ENCODE peak calls at places on chromosomes 13 and 19, in five cellular contexts. Y is pancreas; Q is CD8-positive, alpha-beta T cell; O is bronchial epithelial cell; T is mucosa of descending colon. M is an unnamed sample.

GRCh38 chr13:83937579-83937978 is 55.3 kb upstream of the SLITRK1 start:
- DNase-seq in Q (no peak), Y (no peak), T (no peak), O (no peak), M (no peak)

GRCh38 chr19:19662344-19662743 is 1.1 kb downstream of the ATP13A1 start:
- DNase-seq in Q (no peak), Y (peak), O (no peak), T (no peak), M (no peak)

GRCh38 chr13:40379186-40379585 is 287.3 kb downstream of the FOXO1 start:
- DNase-seq in Y (no peak), O (no peak), Q (no peak), T (no peak), M (no peak)

GRCh38 chr19:10871711-10872550 is 578 bp downstream of the CARM1 start:
- DNase-seq in Q (no peak), Y (peak), T (peak), O (no peak), M (peak)

GRCh38 chr19:46725036-46725820 is 8.3 kb upstream of the PRKD2 start:
- DNase-seq in Y (peak), Q (no peak), T (no peak), O (no peak), M (no peak)

GRCh38 chr19:54684537-54684936 is 21.8 kb downstream of the LILRB4 start:
- DNase-seq in O (peak), T (peak), Y (no peak), Q (no peak), M (peak)

GRCh38 chr13:64130170-64130569 is 2714.5 kb upstream of the PCDH20 start:
- DNase-seq in Q (no peak), O (no peak), T (no peak), Y (no peak), M (no peak)

GRCh38 chr19:30476997-30477396 is 104.8 kb downstream of the ZNF536 start:
- DNase-seq in Q (no peak), O (no peak), T (no peak), Y (no peak), M (no peak)

GRCh38 chr13:52780092-52780491 is 40.5 kb upstream of the CNMD start:
- DNase-seq in T (no peak), Q (no peak), O (no peak), Y (no peak), M (no peak)

GRCh38 chr13:40485611-40486517 is 180.6 kb downstream of the FOXO1 start:
- DNase-seq in T (peak), Y (no peak), O (no peak), Q (peak), M (no peak)

GRCh38 chr13:29861694-29862110 is 11.3 kb upstream of the UBL3 start:
- DNase-seq in Q (no peak), Y (no peak), T (no peak), O (peak), M (no peak)

GRCh38 chr19:36051236-36051635 is 2.8 kb downstream of the THAP8 start:
- DNase-seq in O (peak), T (no peak), Y (no peak), Q (no peak), M (no peak)

GRCh38 chr19:48398329-48399235 is 5.1 kb downstream of the GRIN2D start:
- DNase-seq in O (peak), T (peak), Q (peak), Y (peak), M (peak)

GRCh38 chr19:19506592-19506991 is 8.8 kb downstream of the TSSK6 start:
- DNase-seq in O (no peak), Q (no peak), Y (no peak), T (no peak), M (no peak)

GRCh38 chr13:113786262-113786841 is 27.3 kb downstream of the TMEM255B start:
- DNase-seq in O (peak), Q (no peak), T (no peak), Y (no peak), M (no peak)

GRCh38 chr19:45717983-45718650 is 12.6 kb downstream of the FBXO46 start:
- DNase-seq in Y (peak), O (no peak), T (no peak), Q (no peak), M (peak)

GRCh38 chr13:24381539-24382265 is 72.3 kb downstream of the C1QTNF9 start:
- DNase-seq in Q (no peak), T (no peak), O (no peak), Y (no peak), M (no peak)

GRCh38 chr19:18488838-18489626 is 32.8 kb downstream of the ELL start:
- DNase-seq in T (peak), Y (peak), O (no peak), Q (no peak), M (peak)

GRCh38 chr13:26985285-26985878 is 186.2 kb downstream of the USP12 start:
- DNase-seq in O (peak), Y (no peak), T (peak), Q (peak), M (peak)

GRCh38 chr19:38932425-38933179 is 1.9 kb downstream of the MRPS12 start:
- DNase-seq in Q (no peak), O (peak), Y (peak), T (peak), M (no peak)

GRCh38 chr19:32265991-32266390 is 79.4 kb upstream of the ZNF507 start:
- DNase-seq in T (no peak), Q (no peak), O (no peak), Y (no peak), M (no peak)

GRCh38 chr13:45292176-45292575 is 48.8 kb downstream of the TPT1 start:
- DNase-seq in T (no peak), O (peak), Y (no peak), Q (no peak), M (no peak)

GRCh38 chr19:14916848-14917247 is 24.4 kb upstream of the OR7C2 start:
- DNase-seq in O (no peak), Q (no peak), Y (no peak), T (no peak), M (no peak)

GRCh38 chr13:113023217-113023597 is 54.2 kb downstream of the MCF2L start:
- DNase-seq in T (no peak), Y (peak), O (peak), Q (no peak), M (peak)

GRCh38 chr19:13428352-13428751 is 77.9 kb downstream of the CACNA1A start:
- DNase-seq in Y (no peak), T (peak), O (no peak), Q (no peak), M (no peak)

GRCh38 chr13:62524498-62524897 is 1108.8 kb upstream of the PCDH20 start:
- DNase-seq in Y (no peak), T (no peak), O (no peak), Q (no peak), M (no peak)

GRCh38 chr13:106349080-106349841 is 186.2 kb downstream of the EFNB2 start:
- DNase-seq in Q (no peak), Y (peak), T (peak), O (peak), M (no peak)
- H3K4me3 ChIP-seq in Q (no peak), Y (no peak), T (no peak), O (peak), M (no peak)

GRCh38 chr13:111131610-111132009 is 16.5 kb downstream of the ARHGEF7 start:
- DNase-seq in O (no peak), Y (no peak), T (no peak), Q (no peak), M (no peak)

GRCh38 chr13:111126509-111126908 is 11.4 kb downstream of the ARHGEF7 start:
- DNase-seq in O (no peak), T (no peak), Y (no peak), Q (no peak), M (no peak)

GRCh38 chr13:111131048-111131447 is 15.9 kb downstream of the ARHGEF7 start:
- DNase-seq in Q (no peak), T (no peak), O (no peak), Y (no peak), M (no peak)

GRCh38 chr13:111130111-111130508 is 15.0 kb downstream of the ARHGEF7 start:
- DNase-seq in Y (no peak), O (no peak), T (no peak), Q (no peak), M (no peak)

GRCh38 chr13:111129465-111130110 is 14.5 kb downstream of the ARHGEF7 start:
- DNase-seq in Q (no peak), O (no peak), T (no peak), Y (no peak), M (no peak)
- H3K4me3 ChIP-seq in Q (no peak), O (no peak), T (no peak), Y (no peak), M (no peak)

GRCh38 chr19:49837425-49837824 is 13.5 kb upstream of the PTOV1 start:
- DNase-seq in T (no peak), Q (no peak), O (no peak), Y (no peak), M (no peak)
- H3K4me3 ChIP-seq in T (no peak), Q (no peak), O (no peak), Y (no peak), M (no peak)

DNA sequence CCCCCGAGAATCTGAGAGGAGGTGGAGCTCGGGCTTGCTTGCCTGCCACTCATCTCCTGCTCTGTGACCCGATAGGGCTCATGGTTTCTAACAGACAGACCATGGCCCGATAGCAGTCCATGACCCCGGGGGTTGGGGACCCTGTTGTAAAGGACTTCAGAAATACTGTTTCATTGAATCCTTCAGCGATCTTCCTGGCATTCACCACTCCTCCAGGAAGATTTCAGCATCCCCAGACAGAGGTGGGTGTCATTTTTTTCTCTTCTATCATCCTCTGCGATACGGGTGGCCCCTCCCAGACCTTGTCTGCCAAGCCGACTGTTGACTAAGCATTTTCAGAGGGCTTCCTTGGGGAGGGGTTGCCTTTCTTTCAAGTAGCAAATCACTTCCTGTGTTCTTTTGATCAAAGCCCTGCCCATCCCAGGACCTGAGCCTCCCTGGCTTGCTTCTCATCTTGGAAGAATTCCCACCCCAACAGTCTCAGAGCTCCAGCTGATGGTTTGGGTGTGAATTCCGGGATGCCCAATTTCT is 1.7 kb downstream of the MYO1F start:
- DNase-seq in Q (peak), O (peak), Y (no peak), T (peak), M (no peak)
- H3K4me3 ChIP-seq in Q (peak), O (no peak), Y (no peak), T (no peak), M (no peak)

GRCh38 chr19:1171755-1172352 is 2.2 kb downstream of the SBNO2 start:
- DNase-seq in O (no peak), T (no peak), Q (no peak), Y (no peak), M (peak)

GRCh38 chr19:1168562-1168873 is 5.5 kb downstream of the SBNO2 start:
- DNase-seq in Y (peak), T (no peak), O (no peak), Q (no peak), M (no peak)

GRCh38 chr19:1170938-1171754 is 2.9 kb downstream of the SBNO2 start:
- DNase-seq in O (no peak), Y (peak), Q (no peak), T (no peak), M (peak)

GRCh38 chr19:1168877-1169791 is 4.9 kb downstream of the SBNO2 start:
- DNase-seq in Q (no peak), O (peak), Y (peak), T (no peak), M (peak)

DNA sequence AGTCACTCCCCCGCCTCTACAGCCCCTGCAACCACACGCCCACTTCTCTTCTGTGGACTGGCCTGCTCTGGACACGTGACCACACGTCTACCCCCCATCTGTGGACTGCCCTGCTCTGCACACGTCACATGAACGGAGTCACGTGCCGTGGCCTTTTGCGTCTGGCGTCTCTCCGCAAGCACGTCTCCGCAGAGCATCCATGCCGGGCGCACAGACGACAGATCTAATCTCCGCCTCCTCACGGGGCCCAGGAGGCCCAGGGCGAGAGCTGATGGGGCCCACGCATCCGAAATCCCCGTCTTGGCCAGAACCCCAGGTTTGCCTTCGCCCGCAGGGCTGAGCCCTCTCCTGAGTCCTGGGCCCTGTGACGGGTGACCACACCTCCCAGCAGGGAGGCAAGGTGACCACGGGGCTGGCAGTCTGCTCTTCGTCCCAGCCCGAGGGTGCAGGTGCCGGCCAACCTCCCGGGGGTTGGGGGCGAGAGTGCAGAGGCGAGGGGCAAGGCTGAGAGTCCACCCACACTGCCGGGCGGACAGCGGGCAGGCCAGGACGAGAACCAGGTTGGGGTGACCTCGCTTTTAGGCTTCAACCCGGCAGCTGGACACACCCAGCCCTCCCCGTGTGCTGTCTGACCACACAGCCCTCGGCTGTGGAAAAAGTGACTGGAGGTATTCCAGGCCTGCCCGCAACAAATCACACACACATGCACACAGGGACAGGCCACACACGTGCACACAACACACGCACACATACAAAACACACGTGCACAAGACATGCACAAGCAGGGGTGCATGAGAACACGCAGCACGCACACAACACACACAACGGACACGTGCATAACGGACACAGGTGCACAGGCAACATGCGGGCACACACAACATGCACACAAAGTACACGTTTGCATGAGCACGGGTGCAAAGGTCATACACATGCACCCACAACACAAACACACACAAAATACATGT is 3.9 kb downstream of the SBNO2 start:
- DNase-seq in O (peak), T (no peak), Q (no peak), Y (peak), M (peak)
- H3K4me3 ChIP-seq in O (no peak), T (no peak), Q (no peak), Y (no peak), M (peak)